ENCODE peak calls at places on chromosome 2, in four cellular contexts. One of them, this sample, is unnamed.

GRCh38 chr2:138061961-138062360 is 97.7 kb downstream of the HNMT start:
- DNase-seq in CD8-positive, alpha-beta T cell: no peak
- DNase-seq in left lung: no peak
- DNase-seq in brain microvascular endothelial cell: no peak
- DNase-seq in this sample: no peak

GRCh38 chr2:218323526-218324472 is 31.5 kb upstream of the TMBIM1 start:
- DNase-seq in CD8-positive, alpha-beta T cell: no peak
- DNase-seq in left lung: peak
- DNase-seq in brain microvascular endothelial cell: peak
- DNase-seq in this sample: no peak

GRCh38 chr2:51789908-51790307 is 758.0 kb upstream of the NRXN1 start:
- DNase-seq in CD8-positive, alpha-beta T cell: no peak
- DNase-seq in left lung: no peak
- DNase-seq in brain microvascular endothelial cell: no peak
- DNase-seq in this sample: no peak

GRCh38 chr2:236823230-236823629 is 253.6 kb downstream of the ACKR3 start:
- DNase-seq in CD8-positive, alpha-beta T cell: no peak
- DNase-seq in left lung: no peak
- DNase-seq in brain microvascular endothelial cell: no peak
- DNase-seq in this sample: no peak

GRCh38 chr2:233449071-233449901 is 95.0 kb downstream of the DGKD start:
- DNase-seq in CD8-positive, alpha-beta T cell: no peak
- DNase-seq in left lung: peak
- DNase-seq in brain microvascular endothelial cell: peak
- DNase-seq in this sample: no peak

GRCh38 chr2:233349005-233349998 is 5.0 kb upstream of the DGKD start:
- DNase-seq in CD8-positive, alpha-beta T cell: no peak
- DNase-seq in left lung: peak
- DNase-seq in brain microvascular endothelial cell: no peak
- DNase-seq in this sample: no peak

GRCh38 chr2:234996467-234997270 is 44.9 kb downstream of the SH3BP4 start:
- DNase-seq in CD8-positive, alpha-beta T cell: no peak
- DNase-seq in left lung: no peak
- DNase-seq in brain microvascular endothelial cell: peak
- DNase-seq in this sample: peak

GRCh38 chr2:1658394-1659151 is 85.7 kb downstream of the PXDN start:
- DNase-seq in CD8-positive, alpha-beta T cell: no peak
- DNase-seq in left lung: peak
- DNase-seq in brain microvascular endothelial cell: no peak
- DNase-seq in this sample: no peak

GRCh38 chr2:241047253-241048010 is 49.0 kb downstream of the SNED1 start:
- DNase-seq in CD8-positive, alpha-beta T cell: no peak
- DNase-seq in left lung: no peak
- DNase-seq in brain microvascular endothelial cell: no peak
- DNase-seq in this sample: no peak

GRCh38 chr2:125386074-125386473 is 1269.9 kb upstream of the GYPC start:
- DNase-seq in CD8-positive, alpha-beta T cell: no peak
- DNase-seq in left lung: no peak
- DNase-seq in brain microvascular endothelial cell: no peak
- DNase-seq in this sample: no peak

GRCh38 chr2:201130524-201131186 is 14.7 kb downstream of the CFLAR start:
- DNase-seq in CD8-positive, alpha-beta T cell: no peak
- DNase-seq in left lung: no peak
- DNase-seq in brain microvascular endothelial cell: peak
- DNase-seq in this sample: no peak

GRCh38 chr2:69997296-69998184 is 36.1 kb upstream of the ASPRV1 start:
- DNase-seq in CD8-positive, alpha-beta T cell: no peak
- DNase-seq in left lung: peak
- DNase-seq in brain microvascular endothelial cell: peak
- DNase-seq in this sample: no peak

GRCh38 chr2:73175663-73176204 is 26.6 kb upstream of the NOTO start:
- DNase-seq in CD8-positive, alpha-beta T cell: no peak
- DNase-seq in left lung: peak
- DNase-seq in brain microvascular endothelial cell: peak
- DNase-seq in this sample: peak

GRCh38 chr2:16044946-16045456 is 104.7 kb downstream of the MYCN start:
- DNase-seq in CD8-positive, alpha-beta T cell: no peak
- DNase-seq in left lung: no peak
- DNase-seq in brain microvascular endothelial cell: no peak
- DNase-seq in this sample: no peak

GRCh38 chr2:176732780-176733179 is 463.5 kb downstream of the MTX2 start:
- DNase-seq in CD8-positive, alpha-beta T cell: no peak
- DNase-seq in left lung: no peak
- DNase-seq in brain microvascular endothelial cell: no peak
- DNase-seq in this sample: no peak

GRCh38 chr2:24402242-24403092 is 42.1 kb upstream of the ITSN2 start:
- DNase-seq in CD8-positive, alpha-beta T cell: no peak
- DNase-seq in left lung: no peak
- DNase-seq in brain microvascular endothelial cell: no peak
- DNase-seq in this sample: no peak
- H3K4me3 ChIP-seq in CD8-positive, alpha-beta T cell: no peak
- H3K4me3 ChIP-seq in left lung: peak
- H3K4me3 ChIP-seq in brain microvascular endothelial cell: peak
- H3K4me3 ChIP-seq in this sample: peak

GRCh38 chr2:63050916-63051794 is 525 bp downstream of the OTX1 start:
- DNase-seq in CD8-positive, alpha-beta T cell: no peak
- DNase-seq in left lung: no peak
- DNase-seq in brain microvascular endothelial cell: no peak
- DNase-seq in this sample: no peak
- TF ChIP-seq CTCF in CD8-positive, alpha-beta T cell: no peak
- TF ChIP-seq CTCF in left lung: no peak
- TF ChIP-seq CTCF in brain microvascular endothelial cell: no peak
- TF ChIP-seq CTCF in this sample: peak

DNA sequence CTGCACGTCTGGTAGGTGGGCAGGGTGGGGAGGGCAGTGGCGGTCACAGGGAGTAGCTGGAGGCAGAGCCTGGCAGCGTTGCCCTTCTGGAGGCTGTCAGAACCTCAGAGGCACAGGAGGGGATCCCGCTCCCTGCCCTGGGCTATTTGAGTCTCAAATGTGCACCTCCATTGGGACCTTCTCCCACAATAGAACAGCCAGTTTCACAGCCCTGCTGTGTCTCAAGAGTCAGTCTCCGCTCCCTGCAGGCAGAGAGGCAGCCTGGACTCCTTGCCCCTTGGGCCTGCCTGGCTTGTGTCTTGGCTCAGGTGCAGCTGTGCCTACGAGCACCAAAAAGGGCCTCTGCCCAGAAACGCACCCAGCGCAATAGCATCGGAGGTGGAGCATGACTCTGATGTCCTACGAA is 57.4 kb downstream of the FAM168B start:
- DNase-seq in CD8-positive, alpha-beta T cell: no peak
- DNase-seq in left lung: peak
- DNase-seq in brain microvascular endothelial cell: no peak
- DNase-seq in this sample: no peak
- H3K4me3 ChIP-seq in CD8-positive, alpha-beta T cell: no peak
- H3K4me3 ChIP-seq in left lung: no peak
- H3K4me3 ChIP-seq in brain microvascular endothelial cell: no peak
- H3K4me3 ChIP-seq in this sample: peak

DNA sequence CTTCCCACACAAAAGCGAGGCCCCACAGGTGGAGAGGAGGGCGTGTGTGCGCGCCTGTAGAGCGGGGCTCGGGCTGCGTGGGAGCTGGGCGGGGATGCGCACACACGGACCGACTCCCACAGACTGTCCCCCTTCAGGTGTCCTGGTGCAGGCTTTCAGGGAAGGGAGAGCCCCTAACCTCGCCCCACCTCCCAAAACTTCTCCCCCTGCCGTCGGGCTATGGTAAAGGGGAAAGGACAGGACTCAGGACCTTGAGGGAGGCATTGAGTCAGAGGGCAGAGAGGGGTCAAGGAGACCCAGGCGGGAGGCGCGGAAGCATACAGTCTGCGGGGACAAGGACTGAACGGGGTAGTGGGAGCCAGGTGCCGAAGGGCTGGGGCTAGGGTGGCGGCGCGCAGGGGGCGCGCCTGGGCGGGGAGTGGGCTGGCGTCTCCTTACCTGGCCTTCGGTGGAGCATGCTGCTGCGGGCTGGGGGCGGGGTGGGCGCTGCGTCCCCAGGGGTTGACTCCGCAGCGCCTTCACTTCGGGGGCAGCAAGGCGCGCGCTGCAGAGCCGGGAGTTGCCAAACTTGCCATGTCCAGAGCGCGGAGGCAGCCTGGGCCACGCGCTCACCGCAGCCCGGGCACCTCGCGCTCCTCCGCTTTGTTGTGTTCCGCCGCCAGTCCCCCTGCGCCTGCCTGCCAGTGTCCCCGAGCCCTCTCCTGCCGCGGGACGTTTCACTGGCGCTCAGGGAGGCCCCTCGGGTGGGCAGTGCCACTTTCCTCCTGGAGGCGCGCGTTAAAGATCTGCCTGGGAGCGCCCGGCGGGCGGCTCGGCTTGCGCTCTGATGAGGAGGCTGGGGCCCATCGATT is 302.0 kb downstream of the NCKAP5 start:
- DNase-seq in CD8-positive, alpha-beta T cell: no peak
- DNase-seq in left lung: no peak
- DNase-seq in brain microvascular endothelial cell: no peak
- DNase-seq in this sample: no peak
- TF ChIP-seq CTCF in CD8-positive, alpha-beta T cell: no peak
- TF ChIP-seq CTCF in left lung: no peak
- TF ChIP-seq CTCF in brain microvascular endothelial cell: peak
- TF ChIP-seq CTCF in this sample: peak

GRCh38 chr2:46549159-46549902 is 70.0 kb downstream of the TMEM247 start:
- DNase-seq in CD8-positive, alpha-beta T cell: no peak
- DNase-seq in left lung: no peak
- DNase-seq in brain microvascular endothelial cell: no peak
- DNase-seq in this sample: no peak
- H3K4me3 ChIP-seq in CD8-positive, alpha-beta T cell: no peak
- H3K4me3 ChIP-seq in left lung: no peak
- H3K4me3 ChIP-seq in brain microvascular endothelial cell: no peak
- H3K4me3 ChIP-seq in this sample: no peak

This sample was measured in retinal pigment epithelial cell.